ENCODE peak calls at places on chromosome 21, in seven cellular contexts. T is uterus, B is A549, L is HCT116, I is adrenal gland, S is spleen, W is right lobe of liver. G is an unnamed sample.

GRCh38 chr21:30227128-30227527 is 11.2 kb upstream of the CLDN8 start:
- DNase-seq in T (no peak), B (no peak), L (no peak), I (no peak), S (no peak), W (no peak), G (no peak)

GRCh38 chr21:18951291-18952038 is 547.9 kb upstream of the TMPRSS15 start:
- DNase-seq in T (no peak), B (no peak), L (no peak), I (peak), S (no peak), W (no peak), G (no peak)

GRCh38 chr21:36587388-36587787 is 107.5 kb upstream of the CLDN14 start:
- DNase-seq in T (no peak), B (peak), L (peak), I (no peak), S (no peak), W (no peak), G (no peak)

GRCh38 chr21:40445349-40445921 is 401.5 kb downstream of the DSCAM start:
- DNase-seq in T (no peak), B (no peak), L (no peak), I (no peak), S (no peak), W (no peak), G (no peak)

GRCh38 chr21:32861871-32862270 is 90.3 kb upstream of the PAXBP1 start:
- DNase-seq in T (no peak), B (no peak), L (no peak), I (no peak), S (no peak), W (no peak), G (no peak)

GRCh38 chr21:45502600-45502999 is 39.6 kb downstream of the SLC19A1 start:
- DNase-seq in T (peak), B (no peak), L (no peak), I (peak), S (peak), W (peak), G (no peak)

GRCh38 chr21:27149034-27149433 is 182.1 kb upstream of the ADAMTS5 start:
- DNase-seq in T (no peak), B (no peak), L (no peak), I (no peak), S (no peak), W (no peak), G (no peak)

GRCh38 chr21:27633631-27634030 is 666.7 kb upstream of the ADAMTS5 start:
- DNase-seq in T (no peak), B (no peak), L (no peak), I (no peak), S (no peak), W (no peak), G (no peak)

GRCh38 chr21:46063227-46063626 is 34.7 kb upstream of the COL6A2 start:
- DNase-seq in T (no peak), B (no peak), L (no peak), I (no peak), S (no peak), W (no peak), G (no peak)

GRCh38 chr21:31663584-31664249 is 4.2 kb downstream of the SOD1 start:
- DNase-seq in T (no peak), B (no peak), L (no peak), I (no peak), S (no peak), W (no peak), G (no peak)
- TF ChIP-seq POLR2A in T (no peak), B (no peak), L (no peak), I (no peak), S (no peak), W (no peak), G (no peak)

GRCh38 chr21:41506526-41507520 is 1.1 kb downstream of the TMPRSS2 start:
- DNase-seq in T (no peak), B (no peak), L (no peak), I (no peak), S (no peak), W (peak), G (peak)
- H3K4me3 ChIP-seq in T (no peak), B (peak), L (no peak), I (no peak), S (peak), W (peak), G (peak)

DNA sequence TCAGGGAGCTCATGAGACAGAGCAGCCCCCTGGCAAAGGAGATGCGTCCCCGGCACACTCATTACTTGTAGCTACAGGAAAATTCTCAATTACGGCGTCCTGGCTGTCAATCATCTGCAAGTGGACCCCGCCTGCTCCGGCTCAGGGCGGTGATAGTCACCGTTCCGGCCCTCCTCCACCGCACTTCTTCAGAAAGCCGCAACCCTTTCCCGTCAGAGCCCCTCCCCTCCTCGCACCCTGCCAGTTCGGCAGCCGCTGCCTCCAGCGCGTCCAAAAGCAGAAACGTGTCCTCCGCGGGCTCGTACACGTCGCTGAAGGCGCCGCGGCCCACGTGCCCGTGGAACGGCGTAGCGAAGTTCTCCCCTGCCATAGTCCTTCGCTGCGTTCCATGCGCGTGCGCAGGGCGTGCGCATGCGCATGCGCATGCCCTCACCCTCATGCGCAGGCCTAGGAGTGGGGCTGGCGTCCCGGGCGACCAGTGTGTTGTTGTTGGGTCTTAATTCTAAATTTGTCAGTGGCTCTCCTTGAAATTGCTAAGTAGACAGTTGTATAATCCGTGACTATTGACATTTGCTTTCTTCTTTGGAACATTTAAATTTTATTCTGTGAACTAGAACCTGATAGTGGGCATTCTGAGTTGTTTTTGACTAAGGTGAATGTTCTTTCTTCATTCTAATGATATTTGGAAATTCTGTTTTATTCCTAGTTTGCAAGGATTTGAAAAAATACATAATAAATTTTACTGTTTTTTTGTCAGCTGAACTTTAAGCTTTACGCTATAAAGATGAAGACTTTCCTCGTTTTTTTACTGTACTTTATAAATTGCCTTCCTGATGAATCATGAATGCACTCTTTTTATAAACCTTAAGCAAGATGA is 107.5 kb downstream of the LTN1 start:
- DNase-seq in T (peak), B (peak), L (peak), I (peak), S (peak), W (peak), G (peak)
- TF ChIP-seq POLR2A in T (peak), B (peak), L (peak), I (peak), S (peak), W (peak), G (peak)

GRCh38 chr21:44012474-44013379 is 618 bp downstream of the TRAPPC10 start:
- DNase-seq in T (peak), B (peak), L (no peak), I (peak), S (peak), W (peak), G (peak)

GRCh38 chr21:44010429-44010828 is 1.7 kb upstream of the TRAPPC10 start:
- DNase-seq in T (no peak), B (no peak), L (no peak), I (no peak), S (no peak), W (no peak), G (no peak)

GRCh38 chr21:44011123-44011773 is 861 bp upstream of the TRAPPC10 start:
- DNase-seq in T (no peak), B (no peak), L (no peak), I (no peak), S (no peak), W (no peak), G (peak)

GRCh38 chr21:44011774-44012473 is at the start of gene TRAPPC10:
- DNase-seq in T (peak), B (peak), L (peak), I (peak), S (peak), W (peak), G (peak)

DNA sequence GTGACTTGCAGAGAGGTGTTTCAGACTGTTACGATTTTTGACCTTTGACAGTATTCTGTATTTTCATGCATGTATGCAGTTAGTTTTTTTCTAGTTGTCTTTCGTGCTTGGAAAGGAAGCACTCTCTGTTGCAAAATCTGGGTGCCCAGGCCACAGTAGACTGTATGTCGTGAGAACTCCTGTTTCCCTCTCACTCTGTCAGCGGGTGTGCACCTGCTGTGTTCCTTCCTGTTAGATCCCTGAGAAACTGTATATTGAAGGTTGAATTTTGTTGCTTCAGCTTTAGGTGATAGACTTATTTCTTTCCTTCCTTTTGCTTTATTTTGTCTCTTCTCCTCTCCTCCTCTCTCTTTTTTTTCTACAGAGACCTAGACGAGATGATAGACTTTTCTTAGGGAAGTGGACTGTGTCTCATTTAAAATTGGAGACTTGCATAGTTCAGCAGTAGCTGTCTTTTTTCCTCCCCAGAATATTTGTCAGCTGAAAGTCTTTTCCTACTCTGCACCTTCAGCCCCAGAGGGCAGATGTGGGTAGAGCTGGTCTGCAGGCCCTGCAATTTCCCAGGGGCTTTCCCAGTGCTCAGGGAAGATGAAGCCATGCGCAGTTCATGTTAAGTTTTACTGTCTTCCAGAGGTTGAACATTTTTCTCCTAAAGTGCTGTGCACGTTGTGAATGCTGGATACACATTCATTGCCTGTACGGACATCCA is 1.4 kb downstream of the TRAPPC10 start:
- DNase-seq in T (no peak), B (peak), L (no peak), I (no peak), S (no peak), W (no peak), G (no peak)
- H3K4me3 ChIP-seq in T (peak), B (peak), L (peak), I (peak), S (peak), W (peak), G (peak)

DNA sequence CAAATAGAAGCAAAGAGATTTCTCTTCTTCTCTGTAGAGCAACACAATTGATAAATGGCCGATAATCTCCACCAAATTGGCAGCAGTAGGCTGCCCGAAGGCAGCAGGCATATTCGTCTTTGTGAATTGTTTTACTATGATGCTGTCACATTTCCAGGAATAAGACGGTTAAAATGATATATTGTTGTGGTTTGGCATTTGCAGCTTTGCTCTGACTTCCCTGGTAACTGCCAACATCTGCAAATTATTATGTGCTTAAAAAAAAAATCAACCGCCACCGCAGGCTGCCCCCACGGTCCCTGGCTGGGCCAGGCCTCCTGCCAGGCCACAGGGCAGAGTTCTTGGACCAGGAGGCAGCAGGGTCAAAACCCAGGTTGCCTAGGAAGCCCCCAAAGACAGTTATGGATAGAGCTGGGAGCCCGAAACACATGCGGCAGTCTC is 179.3 kb downstream of the ETS2 start:
- DNase-seq in T (peak), B (no peak), L (no peak), I (no peak), S (no peak), W (no peak), G (no peak)
- TF ChIP-seq POLR2A in T (no peak), B (no peak), L (no peak), I (no peak), S (no peak), W (no peak), G (no peak)

DNA sequence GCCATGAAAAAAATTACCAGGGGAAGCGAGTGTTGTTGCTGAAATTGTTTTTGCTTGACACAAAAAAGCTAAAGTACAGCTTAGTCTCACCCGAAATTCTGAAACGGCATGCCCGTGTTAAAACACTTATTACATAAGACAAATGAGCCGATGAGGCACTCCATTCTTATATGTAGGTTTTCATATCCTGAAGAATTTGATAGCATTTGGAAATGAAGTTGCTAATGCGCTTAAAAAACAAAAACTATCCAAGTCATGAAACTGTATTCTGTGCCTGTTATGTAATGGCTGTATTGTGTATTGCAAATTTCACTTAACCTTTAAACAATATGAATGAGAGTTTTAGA is 1.4 kb upstream of the NRIP1 start:
- DNase-seq in T (no peak), B (no peak), L (no peak), I (peak), S (no peak), W (no peak), G (no peak)
- H3K4me3 ChIP-seq in T (peak), B (peak), L (peak), I (no peak), S (peak), W (peak), G (peak)

DNA sequence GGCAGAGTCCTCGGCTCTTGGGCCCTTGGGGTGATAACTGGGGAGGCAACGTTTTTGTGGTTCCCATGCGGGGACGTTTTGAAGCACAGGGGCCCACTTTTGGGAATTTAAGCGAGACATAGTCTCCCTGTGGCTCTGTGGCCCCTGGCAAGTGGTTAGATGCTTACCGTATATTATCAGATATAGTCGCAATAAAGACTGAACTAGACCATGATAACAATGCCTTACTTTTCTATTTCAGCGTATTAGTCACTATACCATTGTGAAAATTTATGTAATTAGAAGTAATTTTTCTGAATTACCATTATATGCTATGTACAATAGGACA is 538 bp upstream of the RCAN1 start:
- DNase-seq in T (no peak), B (no peak), L (no peak), I (no peak), S (no peak), W (no peak), G (no peak)
- TF ChIP-seq POLR2A in T (no peak), B (no peak), L (no peak), I (no peak), S (no peak), W (no peak), G (no peak)

G was measured in thyroid gland.